ENCODE peak calls at places on chromosomes 3 and 15, in eight cellular contexts. H, L, A, G, F, B, Q and X are unnamed samples.

GRCh38 chr3:13896473-13897154 is 16.7 kb upstream of the WNT7A start:
- DNase-seq in H (peak; percentile 64), L (peak; percentile 63), A (peak; percentile 65), G (no peak), F (peak; percentile 51), B (peak; percentile 64), Q (peak; percentile 17), X (no peak)

GRCh38 chr3:54033761-54034160 is 88.6 kb upstream of the CACNA2D3 start:
- DNase-seq in H (no peak), L (no peak), A (peak; percentile 49), G (no peak), F (no peak), B (no peak), Q (no peak), X (no peak)

GRCh38 chr3:15556512-15556911 is 35.0 kb upstream of the COLQ start:
- DNase-seq in H (no peak), L (no peak), A (no peak), G (no peak), F (no peak), B (no peak), Q (no peak), X (no peak)

GRCh38 chr3:29385056-29385455 is 104.2 kb downstream of the RBMS3 start:
- DNase-seq in H (no peak), L (no peak), A (peak; percentile 29), G (no peak), F (no peak), B (no peak), Q (no peak), X (no peak)

GRCh38 chr3:114615535-114616064 is 321.8 kb downstream of the TIGIT start:
- DNase-seq in H (no peak), L (no peak), A (no peak), G (no peak), F (no peak), B (no peak), Q (peak; percentile 63), X (no peak)

GRCh38 chr3:5635746-5636145 is 448.2 kb downstream of the EDEM1 start:
- DNase-seq in H (no peak), L (no peak), A (no peak), G (no peak), F (no peak), B (no peak), Q (no peak), X (no peak)

GRCh38 chr3:4750306-4751056 is 228.8 kb upstream of the BHLHE40 start:
- DNase-seq in H (peak; percentile 8), L (no peak), A (peak; percentile 45), G (no peak), F (no peak), B (no peak), Q (no peak), X (no peak)

GRCh38 chr3:4498446-4498845 is 5.3 kb downstream of the ITPR1 start:
- DNase-seq in H (no peak), L (no peak), A (no peak), G (no peak), F (no peak), B (no peak), Q (no peak), X (no peak)

GRCh38 chr3:20375302-20375701 is 189.3 kb upstream of the SGO1 start:
- DNase-seq in H (no peak), L (no peak), A (no peak), G (no peak), F (no peak), B (no peak), Q (no peak), X (no peak)

GRCh38 chr15:73802336-73803105 is 49.4 kb upstream of the INSYN1 start:
- DNase-seq in H (no peak), L (no peak), A (no peak), G (no peak), F (no peak), B (no peak), Q (no peak), X (no peak)

GRCh38 chr3:32452009-32452408 is 50.6 kb downstream of the CMTM6 start:
- DNase-seq in H (no peak), L (peak; percentile 22), A (no peak), G (peak; percentile 20), F (no peak), B (no peak), Q (no peak), X (no peak)

GRCh38 chr3:38438421-38438820 is 15.3 kb upstream of the ACVR2B start:
- DNase-seq in H (no peak), L (no peak), A (no peak), G (no peak), F (no peak), B (no peak), Q (no peak), X (no peak)

GRCh38 chr3:72953325-72953956 is 43.2 kb upstream of the PPP4R2 start:
- DNase-seq in H (no peak), L (no peak), A (no peak), G (peak; percentile 12), F (no peak), B (no peak), Q (no peak), X (no peak)

GRCh38 chr15:64857421-64857820 is 15.7 kb downstream of the PLEKHO2 start:
- DNase-seq in H (no peak), L (no peak), A (no peak), G (no peak), F (no peak), B (no peak), Q (no peak), X (no peak)

GRCh38 chr3:136075816-136076215 is 110.3 kb downstream of the PPP2R3A start:
- DNase-seq in H (no peak), L (no peak), A (no peak), G (no peak), F (no peak), B (no peak), Q (no peak), X (no peak)

GRCh38 chr3:17089314-17089700 is 204.6 kb downstream of the PLCL2 start:
- DNase-seq in H (no peak), L (no peak), A (no peak), G (no peak), F (no peak), B (no peak), Q (no peak), X (no peak)

GRCh38 chr3:149367021-149367840 is 10.2 kb downstream of the TM4SF1 start:
- DNase-seq in H (no peak), L (no peak), A (peak; percentile 76), G (no peak), F (no peak), B (peak; percentile 42), Q (no peak), X (no peak)

GRCh38 chr3:30358871-30359270 is 247.5 kb upstream of the TGFBR2 start:
- DNase-seq in H (no peak), L (no peak), A (no peak), G (no peak), F (no peak), B (no peak), Q (no peak), X (no peak)

GRCh38 chr15:93047621-93048425 is 41.2 kb downstream of the RGMA start:
- DNase-seq in H (no peak), L (no peak), A (no peak), G (no peak), F (peak; percentile 72), B (no peak), Q (no peak), X (no peak)

GRCh38 chr15:80211976-80212375 is 40.0 kb downstream of the CTXND1 start:
- DNase-seq in H (no peak), L (no peak), A (no peak), G (no peak), F (no peak), B (no peak), Q (no peak), X (no peak)

GRCh38 chr3:27138562-27138961 is 230.6 kb downstream of the NEK10 start:
- DNase-seq in H (no peak), L (no peak), A (no peak), G (no peak), F (no peak), B (no peak), Q (no peak), X (no peak)

GRCh38 chr3:18716821-18717220 is 291.7 kb upstream of the SATB1 start:
- DNase-seq in H (no peak), L (no peak), A (no peak), G (no peak), F (no peak), B (no peak), Q (no peak), X (no peak)

GRCh38 chr3:126850370-126851085 is 132.4 kb upstream of the PLXNA1 start:
- DNase-seq in H (peak; percentile 80), L (no peak), A (peak; percentile 26), G (peak; percentile 17), F (no peak), B (no peak), Q (no peak), X (no peak)